ENCODE peak calls at places on chromosome 4, in ten cellular contexts. C is T-cell; I is activated naive CD8-positive, alpha-beta T cell treated with anti-CD3 and anti-CD28 coated beads, Interleukin-2, amount 50 U/mL, for 24 hours; H is PC-3; Z is gastroesophageal sphincter; P is activated CD8-positive, alpha-beta T cell treated with anti-CD3 and anti-CD28 coated beads, Interleukin-2, amount 10 ng/mL, durations not matched to agents 7 days and 5 days; F is naive B cell; W is aorta; Q is sciatic nerve; X is T-helper 17 cell. S is an unnamed sample.

GRCh38 chr4:67292045-67292444 is 253.3 kb downstream of the CENPC start:
- ATAC-seq in X (no peak), C (no peak), Z (no peak), W (no peak), I (no peak), Q (no peak), P (no peak), F (no peak), H (peak), S (no peak)

GRCh38 chr4:71258323-71258722 is 80.5 kb upstream of the SLC4A4 start:
- ATAC-seq in C (no peak), I (no peak), H (no peak), F (no peak), W (no peak), X (no peak), P (no peak), Z (no peak), Q (no peak), S (no peak)

GRCh38 chr4:150098214-150098613 is 20.0 kb downstream of the DCLK2 start:
- ATAC-seq in C (no peak), H (no peak), W (no peak), Q (no peak), X (no peak), P (no peak), F (no peak), Z (no peak), I (no peak), S (no peak)

GRCh38 chr4:162274354-162274753 is 110.6 kb upstream of the FSTL5 start:
- ATAC-seq in H (no peak), I (no peak), W (no peak), C (no peak), P (no peak), Q (no peak), Z (no peak), F (no peak), X (no peak), S (peak)

GRCh38 chr4:159487284-159487747 is 384.4 kb downstream of the RAPGEF2 start:
- ATAC-seq in P (peak), F (no peak), X (peak), H (peak), C (peak), W (peak), Q (peak), I (peak), Z (peak), S (peak)

GRCh38 chr4:73501664-73502265 is 20.2 kb downstream of the AFM start:
- ATAC-seq in X (no peak), H (no peak), Q (no peak), W (no peak), F (no peak), I (no peak), C (no peak), P (no peak), Z (no peak), S (peak)

GRCh38 chr4:692771-693554 is 4.0 kb upstream of the SLC49A3 start:
- ATAC-seq in H (peak), P (no peak), I (no peak), C (no peak), F (no peak), X (no peak), Q (no peak), Z (no peak), W (no peak), S (no peak)

GRCh38 chr4:173195708-173196107 is 27.1 kb downstream of the GALNT7 start:
- ATAC-seq in C (no peak), W (no peak), X (no peak), Q (no peak), H (no peak), P (no peak), F (no peak), I (no peak), Z (no peak), S (no peak)

GRCh38 chr4:67581913-67582312 is 23.4 kb downstream of the STAP1 start:
- ATAC-seq in P (peak), X (peak), F (no peak), I (no peak), W (no peak), C (peak), H (no peak), Z (no peak), Q (no peak), S (no peak)

GRCh38 chr4:15653864-15654391 is 1.2 kb downstream of the FBXL5 start:
- ATAC-seq in P (no peak), Q (peak), C (no peak), I (peak), F (no peak), X (no peak), W (no peak), Z (no peak), H (peak), S (no peak)

GRCh38 chr4:8113611-8114343 is 44.8 kb downstream of the ABLIM2 start:
- ATAC-seq in F (no peak), C (no peak), Z (peak), I (no peak), P (no peak), X (no peak), W (no peak), Q (no peak), H (no peak), S (no peak)

GRCh38 chr4:101279377-101279871 is 67.9 kb downstream of the PPP3CA start:
- ATAC-seq in I (peak), H (no peak), Z (peak), Q (peak), X (no peak), P (no peak), F (peak), C (no peak), W (peak), S (peak)

GRCh38 chr4:8846864-8847263 is 24.8 kb downstream of the HMX1 start:
- ATAC-seq in I (no peak), W (no peak), P (no peak), H (no peak), X (no peak), F (no peak), Z (no peak), C (no peak), Q (no peak), S (no peak)

GRCh38 chr4:41882622-41883347 is 52.4 kb upstream of the TMEM33 start:
- ATAC-seq in H (peak), W (peak), I (peak), Q (peak), Z (peak), X (peak), P (peak), C (peak), F (peak), S (peak)

GRCh38 chr4:2923141-2923551 is 40.1 kb downstream of the NOP14 start:
- ATAC-seq in F (no peak), Q (no peak), H (no peak), X (peak), W (no peak), C (peak), Z (no peak), P (peak), I (no peak), S (no peak)

GRCh38 chr4:55609393-55609821 is 17.4 kb upstream of the PDCL2 start:
- ATAC-seq in P (no peak), X (peak), Z (peak), I (no peak), F (no peak), Q (no peak), C (no peak), H (peak), W (no peak), S (no peak)

GRCh38 chr4:89700766-89701165 is 136.2 kb downstream of the SNCA start:
- ATAC-seq in Z (no peak), W (no peak), H (no peak), Q (no peak), I (no peak), C (no peak), P (no peak), X (no peak), F (no peak), S (no peak)

GRCh38 chr4:8831221-8832129 is 40.2 kb downstream of the HMX1 start:
- ATAC-seq in Z (no peak), I (no peak), Q (no peak), F (no peak), P (no peak), W (no peak), H (no peak), X (no peak), C (no peak), S (no peak)

GRCh38 chr4:142405021-142405991 is 440.8 kb downstream of the INPP4B start:
- ATAC-seq in P (peak), C (peak), Z (peak), F (no peak), Q (peak), X (peak), H (peak), I (peak), W (peak), S (peak)

GRCh38 chr4:5212255-5213032 is 161.2 kb downstream of the STK32B start:
- ATAC-seq in Q (no peak), I (no peak), W (no peak), X (no peak), P (no peak), F (no peak), C (no peak), H (no peak), Z (no peak), S (no peak)

GRCh38 chr4:151458148-151458547 is 49.2 kb downstream of the FHIP1A start:
- ATAC-seq in H (no peak), X (no peak), W (no peak), Q (no peak), C (no peak), P (no peak), I (no peak), Z (no peak), F (no peak), S (no peak)

GRCh38 chr4:146105464-146105863 is 70.1 kb upstream of the LSM6 start:
- ATAC-seq in W (no peak), X (no peak), Q (peak), P (no peak), C (no peak), Z (peak), H (no peak), I (no peak), F (no peak), S (no peak)

GRCh38 chr4:102663073-102663472 is 97.7 kb downstream of the MANBA start:
- ATAC-seq in C (no peak), Q (no peak), X (no peak), I (no peak), P (no peak), F (no peak), H (peak), W (no peak), Z (no peak), S (no peak)

GRCh38 chr4:55458164-55458563 is 62.4 kb downstream of the TMEM165 start:
- ATAC-seq in X (no peak), I (no peak), W (no peak), P (no peak), C (no peak), H (peak), F (no peak), Z (no peak), Q (no peak), S (no peak)

GRCh38 chr4:38290914-38291313 is 330.7 kb downstream of the PTTG2 start:
- ATAC-seq in W (no peak), I (no peak), H (no peak), Q (no peak), C (no peak), Z (no peak), P (no peak), F (no peak), X (no peak), S (no peak)

GRCh38 chr4:138113819-138114415 is 128.2 kb downstream of the SLC7A11 start:
- ATAC-seq in Z (no peak), F (peak), W (no peak), C (no peak), Q (no peak), I (no peak), X (no peak), H (no peak), P (no peak), S (peak)

GRCh38 chr4:40915318-40916217 is 165.8 kb downstream of the NSUN7 start:
- ATAC-seq in P (no peak), Z (no peak), Q (no peak), H (no peak), C (no peak), X (no peak), W (no peak), I (peak), F (no peak), S (no peak)

GRCh38 chr4:22420291-22420690 is 95.6 kb downstream of the ADGRA3 start:
- ATAC-seq in F (no peak), I (no peak), C (no peak), P (no peak), W (no peak), Z (no peak), X (no peak), H (no peak), Q (no peak), S (no peak)

GRCh38 chr4:173748353-173748752 is 218.3 kb upstream of the HAND2 start:
- ATAC-seq in Z (no peak), P (no peak), I (no peak), W (no peak), Q (no peak), F (no peak), H (no peak), X (no peak), C (no peak), S (no peak)

GRCh38 chr4:176380352-176381157 is 60.8 kb downstream of the SPCS3 start:
- ATAC-seq in W (peak), C (no peak), H (no peak), P (no peak), I (peak), F (no peak), X (no peak), Q (no peak), Z (no peak), S (peak)

GRCh38 chr4:21921526-21922180 is 26.9 kb downstream of the KCNIP4 start:
- ATAC-seq in H (no peak), W (no peak), F (no peak), I (no peak), C (no peak), Q (no peak), P (no peak), Z (no peak), X (no peak), S (no peak)